ENCODE peak calls at places on chromosomes 12 and 14, in eight cellular contexts. D is choroid plexus epithelial cell, W is progenitor cell of endocrine pancreas, C is tibial artery, K is body of pancreas, P is GM13977, E is astrocyte of the spinal cord, I is right lobe of liver. T is an unnamed sample.
A peak's percentile ranks its signal among the peaks of the same experiment; 100 is the strongest.

GRCh38 chr12:31732926-31733548 is 4.2 kb upstream of the AMN1 start:
- DNase-seq in W (no peak), E (peak; percentile 89), P (no peak), I (no peak), K (peak; percentile 30), D (peak; percentile 89), C (no peak), T (no peak)

GRCh38 chr14:71583246-71583645 is 349.0 kb upstream of the RGS6 start:
- DNase-seq in K (no peak), W (no peak), C (no peak), D (peak; percentile 29), I (no peak), E (no peak), P (no peak), T (no peak)

GRCh38 chr14:103273145-103273846 is 60.7 kb upstream of the EIF5 start:
- DNase-seq in C (no peak), I (peak; percentile 38), K (peak; percentile 33), E (no peak), D (no peak), P (no peak), W (no peak), T (no peak)

GRCh38 chr14:100105357-100106169 is 40.3 kb downstream of the EVL start:
- DNase-seq in P (no peak), E (no peak), K (no peak), D (no peak), W (no peak), I (peak; percentile 49), C (peak; percentile 50), T (no peak)

GRCh38 chr12:80690090-80690489 is 17.3 kb upstream of the MYF6 start:
- DNase-seq in K (no peak), E (no peak), I (no peak), P (no peak), W (no peak), C (no peak), D (no peak), T (no peak)

GRCh38 chr12:106120578-106121105 is 18.1 kb downstream of the NUAK1 start:
- DNase-seq in K (peak; percentile 41), C (no peak), D (no peak), E (no peak), W (no peak), P (no peak), I (peak; percentile 89), T (no peak)

GRCh38 chr12:88834226-88834625 is 254.0 kb upstream of the KITLG start:
- DNase-seq in W (no peak), E (no peak), K (no peak), C (no peak), P (no peak), D (peak; percentile 33), I (no peak), T (no peak)

GRCh38 chr14:85281921-85282320 is 248.0 kb upstream of the FLRT2 start:
- DNase-seq in D (peak; percentile 26), K (no peak), P (no peak), E (no peak), C (no peak), I (no peak), W (no peak), T (no peak)

GRCh38 chr14:100488057-100488456 is 99.2 kb downstream of the BEGAIN start:
- DNase-seq in W (no peak), K (no peak), E (peak; percentile 38), C (no peak), I (no peak), D (peak; percentile 53), P (no peak), T (no peak)

GRCh38 chr14:98138666-98139065 is 1133.3 kb downstream of the BCL11B start:
- DNase-seq in I (no peak), P (peak; percentile 9), C (no peak), W (no peak), D (no peak), K (no peak), E (peak; percentile 21), T (peak; percentile 64)

GRCh38 chr12:6038160-6038559 is 86.3 kb downstream of the VWF start:
- DNase-seq in D (peak; percentile 90), W (peak; percentile 61), C (no peak), I (peak; percentile 68), P (peak; percentile 78), E (peak; percentile 76), K (peak; percentile 29), T (peak; percentile 77)

GRCh38 chr14:21206753-21207684 is 51.2 kb upstream of the OR5AU1 start:
- DNase-seq in C (no peak), K (no peak), E (no peak), D (no peak), W (no peak), I (no peak), P (no peak), T (no peak)

GRCh38 chr12:67592228-67593011 is 56.1 kb upstream of the DYRK2 start:
- DNase-seq in D (peak; percentile 73), W (no peak), P (peak; percentile 9), C (no peak), K (no peak), E (peak; percentile 67), I (no peak), T (no peak)

DNA sequence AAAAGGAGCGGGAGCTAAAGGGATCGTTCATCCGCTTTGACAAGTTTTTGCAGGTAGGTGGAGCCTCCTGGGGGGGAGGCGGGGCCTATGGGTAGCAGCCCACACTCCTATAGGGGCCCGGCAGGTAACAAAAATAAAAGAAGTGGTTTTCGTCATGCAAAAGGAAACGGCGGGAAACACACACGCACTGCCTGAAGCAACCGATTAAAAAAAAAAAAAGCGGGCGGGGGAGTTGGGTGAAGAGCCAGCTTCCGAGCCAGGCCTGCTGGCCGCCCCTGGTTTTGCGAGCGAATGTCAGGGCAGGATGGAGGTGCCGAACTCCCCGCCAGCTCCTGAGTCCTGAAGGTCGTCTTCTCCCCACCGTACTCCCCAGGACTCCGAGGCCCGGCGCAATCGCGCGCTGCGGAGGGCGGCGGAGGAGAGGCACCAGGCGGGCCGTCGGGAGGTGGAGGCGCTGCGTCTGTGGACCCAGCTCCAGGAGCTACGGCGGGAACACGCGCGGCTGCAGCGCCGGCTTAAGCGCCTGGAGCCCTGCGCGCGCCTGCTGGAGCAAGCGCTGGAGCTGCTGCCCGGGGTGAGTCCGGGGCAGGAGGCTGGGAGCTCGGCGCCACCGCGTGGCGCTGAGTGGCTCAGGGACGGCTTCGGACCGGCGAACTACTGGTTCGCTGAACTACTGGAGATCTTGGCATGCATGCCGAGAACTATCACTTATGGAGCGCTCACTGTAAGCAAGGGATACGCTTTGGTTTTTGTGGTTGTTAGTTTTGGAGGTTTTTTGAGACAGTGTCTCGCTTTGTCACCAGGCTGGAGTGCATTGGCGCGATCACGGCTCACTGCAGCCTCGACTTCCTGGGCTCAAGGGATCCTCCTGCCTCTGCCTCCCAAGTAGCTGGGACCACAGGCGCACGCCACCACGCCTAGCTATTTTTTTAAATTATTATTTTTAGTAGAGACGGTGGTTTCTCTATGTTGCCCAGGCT is 3.6 kb downstream of the CFAP73 start:
- DNase-seq in W (peak; percentile 35), C (peak; percentile 55), K (peak; percentile 70), P (peak; percentile 89), E (peak; percentile 76), I (peak; percentile 76), D (peak; percentile 73), T (peak; percentile 71)
- TF ChIP-seq CTCF in W (peak; percentile 41), C (peak; percentile 42), K (peak; percentile 31), P (peak; percentile 74), E (peak; percentile 55), I (peak; percentile 47), D (peak; percentile 50), T (no peak)

GRCh38 chr14:59679872-59680271 is 103.3 kb upstream of the CCDC175 start:
- DNase-seq in C (peak; percentile 84), D (peak; percentile 65), W (no peak), I (no peak), P (no peak), K (no peak), E (peak; percentile 22), T (no peak)
- TF ChIP-seq CTCF in C (no peak), D (no peak), W (no peak), I (no peak), P (no peak), K (no peak), E (no peak), T (no peak)

GRCh38 chr12:45742590-45742989 is 13.1 kb downstream of the ARID2 start:
- DNase-seq in P (no peak), D (no peak), E (no peak), I (no peak), K (no peak), W (no peak), C (no peak), T (no peak)

GRCh38 chr12:45743247-45743646 is 13.7 kb downstream of the ARID2 start:
- DNase-seq in E (no peak), K (no peak), C (no peak), P (no peak), W (no peak), D (no peak), I (no peak), T (no peak)

DNA sequence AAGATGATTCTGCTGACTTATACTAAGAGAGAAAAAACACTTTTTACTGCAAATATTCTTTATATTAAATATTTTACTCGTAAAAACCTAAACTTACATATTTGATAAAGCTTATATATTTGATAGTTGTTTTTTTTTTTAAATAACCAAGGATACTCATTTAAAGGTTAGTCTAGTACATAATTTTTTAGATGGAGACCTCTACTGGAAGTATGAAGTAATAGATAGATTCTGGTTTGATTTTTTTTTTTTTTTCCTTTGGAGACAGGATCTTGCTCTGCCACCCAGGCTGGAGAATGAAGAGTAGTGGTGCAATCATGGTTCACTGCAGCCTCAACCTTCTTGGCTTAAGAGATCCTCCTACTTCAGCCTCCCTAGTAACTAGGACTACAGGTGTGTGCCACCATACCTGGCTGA is 16.4 kb downstream of the ARID2 start:
- DNase-seq in C (no peak), E (peak; percentile 32), P (no peak), D (peak; percentile 60), I (no peak), W (no peak), K (no peak), T (no peak)
- TF ChIP-seq CTCF in C (peak; percentile 30), E (peak; percentile 28), P (peak; percentile 12), D (peak; percentile 37), I (no peak), W (peak; percentile 30), K (peak; percentile 27), T (peak; percentile 31)

DNA sequence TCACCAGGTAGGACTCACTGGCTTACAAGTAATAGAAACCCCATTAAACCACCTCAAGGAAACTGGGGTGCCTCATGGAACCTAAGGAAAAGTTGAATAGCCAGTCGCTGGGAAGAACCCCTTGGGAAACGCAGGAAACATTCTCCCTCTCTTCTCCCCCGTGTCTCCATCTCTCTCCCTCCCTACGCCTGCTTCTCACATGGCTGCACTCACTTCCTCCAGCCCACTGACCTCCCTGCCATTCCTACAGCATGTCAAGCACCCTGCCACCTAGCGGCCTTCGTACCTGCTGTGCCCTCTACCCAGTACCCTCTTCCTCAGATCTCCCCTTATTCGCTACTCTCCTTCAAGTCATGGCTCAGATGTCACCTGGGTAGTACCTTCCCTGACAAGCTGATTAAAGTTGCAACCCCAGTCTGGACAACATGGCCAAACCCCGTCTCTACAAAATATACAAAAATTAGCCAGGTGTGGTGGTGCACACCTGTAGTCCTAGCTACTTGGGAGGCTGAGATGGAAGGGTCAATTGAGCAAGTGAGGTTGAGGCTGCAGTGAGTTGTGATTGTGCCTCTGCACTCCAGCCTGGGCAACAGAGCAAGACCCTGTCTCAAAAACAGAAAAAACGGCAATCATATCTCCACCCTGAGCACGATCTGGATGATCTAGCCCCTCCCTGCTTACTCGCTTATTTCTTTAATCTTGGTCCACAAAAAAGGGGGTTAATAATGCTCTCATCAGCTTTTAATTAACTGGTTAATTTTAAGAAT is 6.4 kb upstream of the DTX1 start:
- DNase-seq in W (no peak), K (peak; percentile 39), C (no peak), P (peak; percentile 52), E (no peak), I (no peak), D (no peak), T (peak; percentile 49)
- TF ChIP-seq CTCF in W (peak; percentile 49), K (peak; percentile 11), C (no peak), P (peak; percentile 64), E (peak; percentile 37), I (no peak), D (no peak), T (no peak)

T was measured in endothelial cell.